ENCODE peak calls at places on chromosomes 5 and 9, in five cellular contexts. B is HCT116, L is gastrocnemius medialis, I is tibial nerve, D is heart left ventricle. W is an unnamed sample.

GRCh38 chr9:101375546-101375945 is 9.3 kb downstream of the BAAT start:
- DNase-seq in I (no peak), L (no peak), B (no peak), D (no peak), W (no peak)

GRCh38 chr9:20621553-20622329 is 558 bp downstream of the MLLT3 start:
- DNase-seq in L (peak; percentile 66), D (peak; percentile 82), B (no peak), I (peak; percentile 67), W (peak; percentile 78)

GRCh38 chr5:14406554-14406849 is 175.1 kb upstream of the OTULINL start:
- DNase-seq in B (no peak), D (no peak), I (no peak), L (no peak), W (no peak)

GRCh38 chr9:131731237-131731995 is 8.5 kb downstream of the RAPGEF1 start:
- DNase-seq in D (no peak), L (no peak), I (no peak), B (no peak), W (no peak)

GRCh38 chr5:34474573-34475021 is 181.5 kb upstream of the RAI14 start:
- DNase-seq in B (peak; percentile 38), I (no peak), D (no peak), L (no peak), W (no peak)

GRCh38 chr5:7540806-7541205 is 144.9 kb downstream of the ADCY2 start:
- DNase-seq in I (no peak), L (no peak), D (no peak), B (no peak), W (no peak)

GRCh38 chr5:123610665-123611406 is 98.9 kb downstream of the CSNK1G3 start:
- DNase-seq in I (no peak), D (no peak), L (no peak), B (peak; percentile 54), W (no peak)

GRCh38 chr5:37769840-37770239 is 70.0 kb downstream of the GDNF start:
- DNase-seq in B (no peak), I (no peak), D (no peak), L (no peak), W (no peak)

GRCh38 chr5:5751987-5752386 is 329.5 kb downstream of the ICE1 start:
- DNase-seq in B (no peak), L (no peak), D (no peak), I (no peak), W (no peak)

GRCh38 chr5:173554989-173555705 is 61.3 kb downstream of the BOD1 start:
- DNase-seq in D (no peak), B (no peak), L (no peak), I (no peak), W (no peak)

GRCh38 chr5:39411985-39412384 is 12.8 kb downstream of the DAB2 start:
- DNase-seq in I (no peak), B (no peak), L (no peak), D (no peak), W (no peak)

GRCh38 chr5:180644129-180644824 is 5.1 kb downstream of the FLT4 start:
- DNase-seq in L (no peak), D (no peak), I (no peak), B (no peak), W (peak; percentile 6)

GRCh38 chr5:54148062-54148461 is 162.3 kb downstream of the ARL15 start:
- DNase-seq in B (no peak), I (no peak), D (no peak), L (no peak), W (no peak)

GRCh38 chr5:180069589-180070247 is 1.8 kb downstream of the RNF130 start:
- DNase-seq in L (peak; percentile 27), D (peak; percentile 49), I (no peak), B (no peak), W (peak; percentile 70)

GRCh38 chr5:73375949-73376348 is 72.6 kb downstream of the FOXD1 start:
- DNase-seq in I (no peak), D (no peak), B (no peak), L (no peak), W (no peak)

GRCh38 chr5:1763548-1763911 is 36.1 kb downstream of the MRPL36 start:
- DNase-seq in B (peak; percentile 38), L (no peak), I (peak; percentile 11), D (peak; percentile 30), W (peak; percentile 60)

GRCh38 chr9:113154471-113154870 is 3.7 kb downstream of the SLC31A2 start:
- DNase-seq in L (peak; percentile 66), B (no peak), I (no peak), D (no peak), W (peak; percentile 49)

GRCh38 chr5:156261275-156261939 is 65.6 kb upstream of the SGCD start:
- DNase-seq in B (no peak), D (no peak), L (no peak), I (no peak), W (no peak)

GRCh38 chr5:8321272-8321671 is 452.3 kb downstream of the MTRR start:
- DNase-seq in I (no peak), D (no peak), B (no peak), L (no peak), W (no peak)

GRCh38 chr5:168529361-168530234 is 493 bp downstream of the FBLL1 start:
- DNase-seq in I (no peak), B (no peak), L (no peak), D (no peak), W (peak; percentile 18)

GRCh38 chr5:56264417-56265025 is 31.4 kb upstream of the ANKRD55 start:
- DNase-seq in D (no peak), L (no peak), B (peak; percentile 61), I (no peak), W (peak; percentile 61)

GRCh38 chr9:127805620-127806019 is 2.9 kb downstream of the FPGS start:
- DNase-seq in L (no peak), B (peak; percentile 47), I (no peak), D (peak; percentile 23), W (no peak)

GRCh38 chr9:130732131-130732530 is 38.6 kb downstream of the EXOSC2 start:
- DNase-seq in B (no peak), I (no peak), L (no peak), D (no peak), W (no peak)

GRCh38 chr5:16461782-16462181 is 3.8 kb downstream of the ZNF622 start:
- DNase-seq in I (no peak), B (no peak), L (no peak), D (no peak), W (no peak)

GRCh38 chr9:121179930-121180681 is 21.6 kb downstream of the RAB14 start:
- DNase-seq in L (no peak), D (no peak), I (no peak), B (no peak), W (no peak)

DNA sequence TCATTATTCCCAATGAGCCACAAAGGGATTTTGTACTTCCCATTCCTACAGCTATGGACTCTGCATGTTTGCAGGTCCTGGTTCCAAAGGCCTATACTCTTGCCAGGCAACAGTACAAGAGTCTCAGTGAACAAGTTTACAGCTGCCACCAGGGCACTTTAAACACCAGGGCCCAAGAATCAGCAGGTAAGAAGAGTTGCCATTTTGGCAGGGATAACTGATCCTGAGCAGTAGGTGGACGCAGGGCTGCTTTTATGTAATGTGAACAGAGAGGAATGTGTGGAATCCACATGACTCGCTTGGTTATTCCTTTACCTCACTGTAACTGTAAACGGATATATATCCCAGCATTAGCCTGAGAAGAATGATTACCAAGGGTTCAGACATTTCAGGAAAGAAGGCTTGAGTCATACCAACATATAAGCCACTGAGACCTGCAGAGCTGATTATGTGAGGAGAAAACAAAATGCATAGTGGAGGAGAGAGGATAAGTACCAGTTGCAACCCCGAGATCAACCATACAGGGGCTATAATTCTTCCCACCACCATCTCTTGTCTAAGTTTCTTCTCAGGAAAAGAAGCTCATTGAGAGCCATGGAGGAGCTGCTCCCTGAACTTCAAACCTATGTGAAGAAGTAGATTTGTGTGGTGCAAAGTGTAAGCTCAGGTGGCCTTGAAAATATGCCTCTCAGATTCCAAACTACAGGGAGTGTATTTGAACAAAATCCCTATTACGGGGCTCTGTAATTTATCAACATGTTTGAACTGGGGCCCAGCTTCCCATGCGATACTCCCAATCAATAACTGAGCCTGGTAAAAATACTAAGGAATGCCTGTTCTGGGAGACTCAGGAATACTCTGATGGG is 24.6 kb downstream of the RAPGEF6 start:
- DNase-seq in B (peak; percentile 26), D (no peak), L (no peak), I (no peak), W (no peak)
- H3K36me3 ChIP-seq in B (no peaks in the 10 kb centered on the region), D (no peaks in the 10 kb centered on the region), L (no peaks in the 10 kb centered on the region), I (no peaks in the 10 kb centered on the region), W (no peaks in the 10 kb centered on the region)

GRCh38 chr9:133459476-133460404 is at the start of gene CACFD1:
- DNase-seq in D (peak; percentile 96), L (peak; percentile 96), B (peak; percentile 85), I (peak; percentile 94), W (peak; percentile 97)
- TF ChIP-seq POLR2A in D (no peak), L (peak; percentile 72), B (no peak), I (peak; percentile 77), W (peak; percentile 80)

GRCh38 chr5:91556-92263 is at the start of gene PLEKHG4B:
- DNase-seq in B (no peak), I (no peak), D (no peak), L (no peak), W (no peak)
- H3K4me3 ChIP-seq in B (no peak within 1 kb of the TSS), I (peak within 1 kb of the TSS; percentile 7), D (peak within 1 kb of the TSS; percentile 41), L (peak within 1 kb of the TSS; percentile 31), W (no peak within 1 kb of the TSS)

DNA sequence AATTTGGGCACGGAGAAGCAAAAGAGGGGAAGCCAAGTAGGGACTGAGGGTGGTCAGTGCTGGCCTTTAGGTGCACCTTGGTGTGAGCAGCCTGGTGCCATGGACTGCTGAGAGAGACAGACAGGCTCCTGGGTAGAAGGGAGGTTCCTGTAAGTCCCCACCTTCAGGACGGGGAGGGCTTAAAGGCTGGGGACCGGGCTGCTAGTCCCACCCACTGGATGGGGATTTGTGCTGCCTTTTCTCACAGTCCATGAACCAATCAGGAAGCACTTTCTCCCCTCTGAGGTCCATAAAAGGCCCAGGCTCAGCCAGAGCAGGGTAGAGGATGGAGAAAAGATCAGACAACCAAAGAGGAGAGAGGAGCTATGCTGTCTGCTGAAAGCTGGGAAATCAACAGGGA is 15.2 kb downstream of the CDC25C start:
- DNase-seq in B (no peak), I (no peak), D (no peak), L (no peak), W (no peak)
- H3K36me3 ChIP-seq in B (no peaks in the 10 kb centered on the region), I (no peaks in the 10 kb centered on the region), D (no peaks in the 10 kb centered on the region), L (no peaks in the 10 kb centered on the region), W (no peaks in the 10 kb centered on the region)

DNA sequence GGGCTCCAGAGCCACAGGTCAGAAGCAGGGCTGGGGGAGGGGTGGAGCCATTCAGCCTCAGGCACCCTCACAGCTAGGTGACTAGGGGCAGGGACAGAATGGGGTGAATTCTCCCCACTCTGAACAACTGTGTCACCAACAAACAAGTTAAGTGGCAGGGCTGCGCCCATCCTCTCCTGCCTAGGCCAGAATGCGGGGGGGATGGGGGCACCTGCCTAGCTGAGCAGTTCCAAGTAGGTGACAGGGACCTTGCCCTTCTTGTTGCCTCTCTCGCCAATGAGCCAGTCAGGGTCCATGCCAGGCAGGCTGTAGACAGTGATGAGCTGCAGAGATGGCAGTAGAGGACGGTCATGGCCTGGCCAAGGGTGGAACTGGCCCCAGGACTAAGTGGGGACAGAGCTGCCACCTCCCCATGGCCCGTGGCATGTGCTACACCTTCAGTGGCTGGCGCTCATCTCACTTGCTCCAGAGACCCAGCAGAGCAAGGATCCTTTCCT is 19.6 kb downstream of the SH3GLB2 start:
- DNase-seq in B (no peak), D (no peak), I (no peak), L (no peak), W (no peak)
- TF ChIP-seq POLR2A in B (no peak), D (no peak), I (no peak), L (no peak), W (no peak)

DNA sequence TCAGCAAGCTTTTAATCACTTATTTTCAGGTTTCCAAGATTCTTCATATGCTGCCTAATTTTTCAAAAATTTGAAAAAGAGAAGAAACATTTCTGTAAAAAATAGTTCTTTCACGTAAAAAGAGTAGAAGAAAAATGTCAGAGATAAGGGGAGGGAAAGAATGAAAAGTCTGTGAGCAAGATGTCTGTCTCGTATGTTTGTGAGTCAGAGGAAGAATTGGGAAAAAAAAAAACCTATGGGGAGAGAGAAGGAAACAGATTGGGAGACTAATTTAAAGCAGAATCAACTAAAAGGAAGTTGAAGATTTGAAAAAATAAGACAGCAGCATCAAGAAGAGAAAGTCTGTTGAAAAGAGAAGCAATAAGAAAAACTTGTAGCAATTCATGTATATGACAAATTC is 456.3 kb downstream of the HINT1 start:
- DNase-seq in I (no peak), B (no peak), L (no peak), D (no peak), W (no peak)
- H3K4me3 ChIP-seq in I (no peak overlapping the region), B (no peak overlapping the region), L (no peak overlapping the region), D (no peak overlapping the region), W (no peak overlapping the region)

W was measured in adrenal gland.